ENCODE peak calls at places on chromosomes 11 and 22, in nine cellular contexts. One of them, this sample, is unnamed.

GRCh38 chr11:2270322-2271076 is at the start of gene ASCL2:
- DNase-seq in stimulated activated CD4-positive, alpha-beta T cell treated with anti-CD3 and anti-CD28 coated beads, Interleukin-2, amount 100 ng/mL, for 48 hours: no peak
- DNase-seq in activated CD4-positive, alpha-beta T cell treated with anti-CD3 and anti-CD28 coated beads, Interleukin-2, amount 50 U/mL, for 48 hours: no peak
- DNase-seq in T-cell: no peak
- DNase-seq in amygdala: no peak
- DNase-seq in NCI-H748 treated with DMSO at 0.1 percent for 48 hours: peak; percentile 4
- DNase-seq in H1: no peak
- DNase-seq in fibroblast of the conjunctiva: no peak
- DNase-seq in activated T-helper 1 cell treated with Interleukin-2 at 50 U/mL for 16 hours: no peak
- DNase-seq in this sample: no peak

GRCh38 chr11:58616594-58616993 is 5.9 kb upstream of the CNTF start:
- DNase-seq in fibroblast of the conjunctiva: peak; percentile 69
- DNase-seq in activated CD4-positive, alpha-beta T cell treated with anti-CD3 and anti-CD28 coated beads, Interleukin-2, amount 50 U/mL, for 48 hours: no peak
- DNase-seq in NCI-H748 treated with DMSO at 0.1 percent for 48 hours: no peak
- DNase-seq in H1: no peak
- DNase-seq in amygdala: no peak
- DNase-seq in activated T-helper 1 cell treated with Interleukin-2 at 50 U/mL for 16 hours: no peak
- DNase-seq in stimulated activated CD4-positive, alpha-beta T cell treated with anti-CD3 and anti-CD28 coated beads, Interleukin-2, amount 100 ng/mL, for 48 hours: no peak
- DNase-seq in T-cell: no peak
- DNase-seq in this sample: no peak

GRCh38 chr11:75185866-75186265 is 35.0 kb downstream of the SLCO2B1 start:
- DNase-seq in amygdala: no peak
- DNase-seq in T-cell: no peak
- DNase-seq in stimulated activated CD4-positive, alpha-beta T cell treated with anti-CD3 and anti-CD28 coated beads, Interleukin-2, amount 100 ng/mL, for 48 hours: no peak
- DNase-seq in H1: no peak
- DNase-seq in NCI-H748 treated with DMSO at 0.1 percent for 48 hours: no peak
- DNase-seq in activated CD4-positive, alpha-beta T cell treated with anti-CD3 and anti-CD28 coated beads, Interleukin-2, amount 50 U/mL, for 48 hours: no peak
- DNase-seq in fibroblast of the conjunctiva: no peak
- DNase-seq in activated T-helper 1 cell treated with Interleukin-2 at 50 U/mL for 16 hours: no peak
- DNase-seq in this sample: no peak

GRCh38 chr22:30872282-30873041 is 96.1 kb downstream of the MORC2 start:
- DNase-seq in activated CD4-positive, alpha-beta T cell treated with anti-CD3 and anti-CD28 coated beads, Interleukin-2, amount 50 U/mL, for 48 hours: no peak
- DNase-seq in stimulated activated CD4-positive, alpha-beta T cell treated with anti-CD3 and anti-CD28 coated beads, Interleukin-2, amount 100 ng/mL, for 48 hours: no peak
- DNase-seq in activated T-helper 1 cell treated with Interleukin-2 at 50 U/mL for 16 hours: no peak
- DNase-seq in fibroblast of the conjunctiva: no peak
- DNase-seq in NCI-H748 treated with DMSO at 0.1 percent for 48 hours: no peak
- DNase-seq in amygdala: no peak
- DNase-seq in H1: no peak
- DNase-seq in T-cell: no peak
- DNase-seq in this sample: no peak

GRCh38 chr11:76824083-76824939 is 36.4 kb upstream of the ACER3 start:
- DNase-seq in fibroblast of the conjunctiva: no peak
- DNase-seq in NCI-H748 treated with DMSO at 0.1 percent for 48 hours: no peak
- DNase-seq in activated T-helper 1 cell treated with Interleukin-2 at 50 U/mL for 16 hours: no peak
- DNase-seq in amygdala: no peak
- DNase-seq in H1: no peak
- DNase-seq in stimulated activated CD4-positive, alpha-beta T cell treated with anti-CD3 and anti-CD28 coated beads, Interleukin-2, amount 100 ng/mL, for 48 hours: no peak
- DNase-seq in activated CD4-positive, alpha-beta T cell treated with anti-CD3 and anti-CD28 coated beads, Interleukin-2, amount 50 U/mL, for 48 hours: no peak
- DNase-seq in T-cell: no peak
- DNase-seq in this sample: no peak

GRCh38 chr22:22770280-22770871 is 117.2 kb upstream of the IGLL5 start:
- DNase-seq in T-cell: peak; percentile 11
- DNase-seq in H1: peak; percentile 92
- DNase-seq in activated T-helper 1 cell treated with Interleukin-2 at 50 U/mL for 16 hours: peak; percentile 25
- DNase-seq in amygdala: peak; percentile 16
- DNase-seq in NCI-H748 treated with DMSO at 0.1 percent for 48 hours: no peak
- DNase-seq in stimulated activated CD4-positive, alpha-beta T cell treated with anti-CD3 and anti-CD28 coated beads, Interleukin-2, amount 100 ng/mL, for 48 hours: peak; percentile 47
- DNase-seq in fibroblast of the conjunctiva: no peak
- DNase-seq in activated CD4-positive, alpha-beta T cell treated with anti-CD3 and anti-CD28 coated beads, Interleukin-2, amount 50 U/mL, for 48 hours: peak; percentile 61
- DNase-seq in this sample: no peak

GRCh38 chr22:20549232-20549841 is 41.9 kb downstream of the MED15 start:
- DNase-seq in activated CD4-positive, alpha-beta T cell treated with anti-CD3 and anti-CD28 coated beads, Interleukin-2, amount 50 U/mL, for 48 hours: peak; percentile 45
- DNase-seq in activated T-helper 1 cell treated with Interleukin-2 at 50 U/mL for 16 hours: peak; percentile 59
- DNase-seq in stimulated activated CD4-positive, alpha-beta T cell treated with anti-CD3 and anti-CD28 coated beads, Interleukin-2, amount 100 ng/mL, for 48 hours: no peak
- DNase-seq in fibroblast of the conjunctiva: no peak
- DNase-seq in H1: no peak
- DNase-seq in T-cell: peak; percentile 65
- DNase-seq in NCI-H748 treated with DMSO at 0.1 percent for 48 hours: no peak
- DNase-seq in amygdala: no peak
- DNase-seq in this sample: peak; percentile 82

GRCh38 chr11:60836866-60837510 is 4.9 kb upstream of the CCDC86 start:
- DNase-seq in activated T-helper 1 cell treated with Interleukin-2 at 50 U/mL for 16 hours: no peak
- DNase-seq in activated CD4-positive, alpha-beta T cell treated with anti-CD3 and anti-CD28 coated beads, Interleukin-2, amount 50 U/mL, for 48 hours: no peak
- DNase-seq in T-cell: no peak
- DNase-seq in H1: no peak
- DNase-seq in fibroblast of the conjunctiva: no peak
- DNase-seq in NCI-H748 treated with DMSO at 0.1 percent for 48 hours: no peak
- DNase-seq in amygdala: no peak
- DNase-seq in stimulated activated CD4-positive, alpha-beta T cell treated with anti-CD3 and anti-CD28 coated beads, Interleukin-2, amount 100 ng/mL, for 48 hours: no peak
- DNase-seq in this sample: no peak

GRCh38 chr22:30609260-30610185 is 2.5 kb downstream of the TCN2 start:
- DNase-seq in amygdala: no peak
- DNase-seq in stimulated activated CD4-positive, alpha-beta T cell treated with anti-CD3 and anti-CD28 coated beads, Interleukin-2, amount 100 ng/mL, for 48 hours: no peak
- DNase-seq in activated CD4-positive, alpha-beta T cell treated with anti-CD3 and anti-CD28 coated beads, Interleukin-2, amount 50 U/mL, for 48 hours: peak; percentile 26
- DNase-seq in activated T-helper 1 cell treated with Interleukin-2 at 50 U/mL for 16 hours: no peak
- DNase-seq in fibroblast of the conjunctiva: peak; percentile 49
- DNase-seq in NCI-H748 treated with DMSO at 0.1 percent for 48 hours: no peak
- DNase-seq in T-cell: no peak
- DNase-seq in H1: no peak
- DNase-seq in this sample: no peak